ENCODE peak calls at places on chromosome X, in five cellular contexts. One of them, this sample, is unnamed.

GRCh38 chrX:69010339-69010738 is 154.9 kb downstream of the PJA1 start:
- DNase-seq in naive thymus-derived CD8-positive, alpha-beta T cell: no peak
- DNase-seq in left ventricle myocardium superior: no peak
- DNase-seq in GM10248: no peak
- DNase-seq in stimulated activated CD4-positive, alpha-beta T cell treated with anti-CD3 and anti-CD28 coated beads, Interleukin-1b, Interleukin-23, amount 100 ng/mL, for 1 hour: no peak
- DNase-seq in this sample: no peak

GRCh38 chrX:130296743-130297142 is 28.0 kb upstream of the ZNF280C start:
- DNase-seq in naive thymus-derived CD8-positive, alpha-beta T cell: no peak
- DNase-seq in left ventricle myocardium superior: no peak
- DNase-seq in GM10248: no peak
- DNase-seq in stimulated activated CD4-positive, alpha-beta T cell treated with anti-CD3 and anti-CD28 coated beads, Interleukin-1b, Interleukin-23, amount 100 ng/mL, for 1 hour: no peak
- DNase-seq in this sample: no peak

GRCh38 chrX:46587753-46588171 is 14.2 kb downstream of the CHST7 start:
- DNase-seq in naive thymus-derived CD8-positive, alpha-beta T cell: no peak
- DNase-seq in left ventricle myocardium superior: no peak
- DNase-seq in GM10248: no peak
- DNase-seq in stimulated activated CD4-positive, alpha-beta T cell treated with anti-CD3 and anti-CD28 coated beads, Interleukin-1b, Interleukin-23, amount 100 ng/mL, for 1 hour: no peak
- DNase-seq in this sample: no peak

GRCh38 chrX:39823848-39824247 is 273.9 kb downstream of the BCOR start:
- DNase-seq in naive thymus-derived CD8-positive, alpha-beta T cell: no peak
- DNase-seq in left ventricle myocardium superior: no peak
- DNase-seq in GM10248: no peak
- DNase-seq in stimulated activated CD4-positive, alpha-beta T cell treated with anti-CD3 and anti-CD28 coated beads, Interleukin-1b, Interleukin-23, amount 100 ng/mL, for 1 hour: no peak
- DNase-seq in this sample: no peak

GRCh38 chrX:13119386-13119785 is 75.0 kb upstream of the FAM9C start:
- DNase-seq in naive thymus-derived CD8-positive, alpha-beta T cell: no peak
- DNase-seq in left ventricle myocardium superior: no peak
- DNase-seq in GM10248: no peak
- DNase-seq in stimulated activated CD4-positive, alpha-beta T cell treated with anti-CD3 and anti-CD28 coated beads, Interleukin-1b, Interleukin-23, amount 100 ng/mL, for 1 hour: no peak
- DNase-seq in this sample: no peak

GRCh38 chrX:39320165-39320564 is 518.9 kb downstream of the MID1IP1 start:
- DNase-seq in naive thymus-derived CD8-positive, alpha-beta T cell: no peak
- DNase-seq in left ventricle myocardium superior: no peak
- DNase-seq in GM10248: no peak
- DNase-seq in stimulated activated CD4-positive, alpha-beta T cell treated with anti-CD3 and anti-CD28 coated beads, Interleukin-1b, Interleukin-23, amount 100 ng/mL, for 1 hour: no peak
- DNase-seq in this sample: no peak

GRCh38 chrX:63513825-63514574 is 162.9 kb upstream of the SPIN4 start:
- DNase-seq in naive thymus-derived CD8-positive, alpha-beta T cell: no peak
- DNase-seq in left ventricle myocardium superior: no peak
- DNase-seq in GM10248: no peak
- DNase-seq in stimulated activated CD4-positive, alpha-beta T cell treated with anti-CD3 and anti-CD28 coated beads, Interleukin-1b, Interleukin-23, amount 100 ng/mL, for 1 hour: no peak
- DNase-seq in this sample: no peak

GRCh38 chrX:139720136-139720535 is 12.2 kb upstream of the MCF2 start:
- DNase-seq in naive thymus-derived CD8-positive, alpha-beta T cell: no peak
- DNase-seq in left ventricle myocardium superior: no peak
- DNase-seq in GM10248: no peak
- DNase-seq in stimulated activated CD4-positive, alpha-beta T cell treated with anti-CD3 and anti-CD28 coated beads, Interleukin-1b, Interleukin-23, amount 100 ng/mL, for 1 hour: no peak
- DNase-seq in this sample: no peak

GRCh38 chrX:154776753-154777152 is 14.1 kb downstream of the DKC1 start:
- DNase-seq in naive thymus-derived CD8-positive, alpha-beta T cell: no peak
- DNase-seq in left ventricle myocardium superior: no peak
- DNase-seq in GM10248: no peak
- DNase-seq in stimulated activated CD4-positive, alpha-beta T cell treated with anti-CD3 and anti-CD28 coated beads, Interleukin-1b, Interleukin-23, amount 100 ng/mL, for 1 hour: no peak
- DNase-seq in this sample: no peak

GRCh38 chrX:21056636-21057035 is 317.6 kb upstream of the CNKSR2 start:
- DNase-seq in naive thymus-derived CD8-positive, alpha-beta T cell: no peak
- DNase-seq in left ventricle myocardium superior: no peak
- DNase-seq in GM10248: no peak
- DNase-seq in stimulated activated CD4-positive, alpha-beta T cell treated with anti-CD3 and anti-CD28 coated beads, Interleukin-1b, Interleukin-23, amount 100 ng/mL, for 1 hour: no peak
- DNase-seq in this sample: no peak

GRCh38 chrX:108020631-108021030 is 24.2 kb upstream of the VSIG1 start:
- DNase-seq in naive thymus-derived CD8-positive, alpha-beta T cell: no peak
- DNase-seq in left ventricle myocardium superior: no peak
- DNase-seq in GM10248: peak; percentile 8
- DNase-seq in stimulated activated CD4-positive, alpha-beta T cell treated with anti-CD3 and anti-CD28 coated beads, Interleukin-1b, Interleukin-23, amount 100 ng/mL, for 1 hour: no peak
- DNase-seq in this sample: no peak

GRCh38 chrX:142089193-142089592 is 115.9 kb downstream of the MAGEC2 start:
- DNase-seq in naive thymus-derived CD8-positive, alpha-beta T cell: no peak
- DNase-seq in left ventricle myocardium superior: no peak
- DNase-seq in GM10248: no peak
- DNase-seq in stimulated activated CD4-positive, alpha-beta T cell treated with anti-CD3 and anti-CD28 coated beads, Interleukin-1b, Interleukin-23, amount 100 ng/mL, for 1 hour: no peak
- DNase-seq in this sample: no peak

GRCh38 chrX:20254712-20255299 is 11.9 kb downstream of the RPS6KA3 start:
- DNase-seq in naive thymus-derived CD8-positive, alpha-beta T cell: no peak
- DNase-seq in left ventricle myocardium superior: no peak
- DNase-seq in GM10248: no peak
- DNase-seq in stimulated activated CD4-positive, alpha-beta T cell treated with anti-CD3 and anti-CD28 coated beads, Interleukin-1b, Interleukin-23, amount 100 ng/mL, for 1 hour: no peak
- DNase-seq in this sample: no peak

GRCh38 chrX:149152941-149153340 is 352.2 kb downstream of the IDS start:
- DNase-seq in naive thymus-derived CD8-positive, alpha-beta T cell: no peak
- DNase-seq in left ventricle myocardium superior: no peak
- DNase-seq in GM10248: no peak
- DNase-seq in stimulated activated CD4-positive, alpha-beta T cell treated with anti-CD3 and anti-CD28 coated beads, Interleukin-1b, Interleukin-23, amount 100 ng/mL, for 1 hour: no peak
- DNase-seq in this sample: no peak

GRCh38 chrX:35122756-35123155 is 180.2 kb downstream of the FAM47B start:
- DNase-seq in naive thymus-derived CD8-positive, alpha-beta T cell: no peak
- DNase-seq in left ventricle myocardium superior: no peak
- DNase-seq in GM10248: no peak
- DNase-seq in stimulated activated CD4-positive, alpha-beta T cell treated with anti-CD3 and anti-CD28 coated beads, Interleukin-1b, Interleukin-23, amount 100 ng/mL, for 1 hour: no peak
- DNase-seq in this sample: no peak

GRCh38 chrX:10173331-10173900 is 16.6 kb downstream of the CLCN4 start:
- DNase-seq in naive thymus-derived CD8-positive, alpha-beta T cell: no peak
- DNase-seq in left ventricle myocardium superior: no peak
- DNase-seq in GM10248: no peak
- DNase-seq in stimulated activated CD4-positive, alpha-beta T cell treated with anti-CD3 and anti-CD28 coated beads, Interleukin-1b, Interleukin-23, amount 100 ng/mL, for 1 hour: no peak
- DNase-seq in this sample: no peak

GRCh38 chrX:115679460-115679859 is 118.5 kb downstream of the PLS3 start:
- DNase-seq in naive thymus-derived CD8-positive, alpha-beta T cell: no peak
- DNase-seq in left ventricle myocardium superior: no peak
- DNase-seq in GM10248: peak; percentile 18
- DNase-seq in stimulated activated CD4-positive, alpha-beta T cell treated with anti-CD3 and anti-CD28 coated beads, Interleukin-1b, Interleukin-23, amount 100 ng/mL, for 1 hour: no peak
- DNase-seq in this sample: no peak

GRCh38 chrX:11341274-11342256 is 48.4 kb downstream of the AMELX start:
- DNase-seq in naive thymus-derived CD8-positive, alpha-beta T cell: no peak
- DNase-seq in left ventricle myocardium superior: peak; percentile 62
- DNase-seq in GM10248: peak; percentile 19
- DNase-seq in stimulated activated CD4-positive, alpha-beta T cell treated with anti-CD3 and anti-CD28 coated beads, Interleukin-1b, Interleukin-23, amount 100 ng/mL, for 1 hour: no peak
- DNase-seq in this sample: peak; percentile 63

GRCh38 chrX:109874548-109874947 is 128.4 kb upstream of the TMEM164 start:
- DNase-seq in naive thymus-derived CD8-positive, alpha-beta T cell: no peak
- DNase-seq in left ventricle myocardium superior: no peak
- DNase-seq in GM10248: no peak
- DNase-seq in stimulated activated CD4-positive, alpha-beta T cell treated with anti-CD3 and anti-CD28 coated beads, Interleukin-1b, Interleukin-23, amount 100 ng/mL, for 1 hour: no peak
- DNase-seq in this sample: no peak

This sample was measured in lower lobe of right lung.